ENCODE peak calls at places on chromosomes 12 and 14, in eight cellular contexts. J, L, X, M, H, N, K and W are unnamed samples.

GRCh38 chr12:76422878-76423438 is 74.7 kb upstream of the BBS10 start:
- DNase-seq in J (no peak), L (no peak), X (no peak), M (no peak), K (no peak), N (no peak), H (no peak), W (no peak)

GRCh38 chr14:24186831-24187537 is 1.6 kb downstream of the IPO4 start:
- DNase-seq in K (no peak), M (no peak), L (peak), H (no peak), X (no peak), N (no peak), J (no peak), W (no peak)

GRCh38 chr14:67557118-67557517 is 24.0 kb downstream of the PLEKHH1 start:
- DNase-seq in X (no peak), M (no peak), J (no peak), L (peak), H (no peak), N (no peak), K (no peak), W (no peak)

GRCh38 chr12:114163766-114164165 is 197.6 kb upstream of the RBM19 start:
- DNase-seq in H (no peak), L (no peak), K (no peak), X (no peak), M (no peak), J (peak), N (no peak), W (no peak)

GRCh38 chr12:30537228-30537627 is 158.4 kb downstream of the IPO8 start:
- DNase-seq in H (no peak), N (no peak), M (no peak), K (no peak), L (no peak), J (no peak), X (no peak), W (no peak)

GRCh38 chr12:95178136-95178535 is 39.1 kb downstream of the FGD6 start:
- DNase-seq in L (no peak), J (no peak), M (no peak), N (no peak), K (no peak), X (no peak), H (no peak), W (no peak)

GRCh38 chr12:120368789-120369475 is at the start of gene MSI1:
- DNase-seq in X (no peak), L (no peak), H (no peak), N (peak), J (no peak), K (no peak), M (no peak), W (no peak)

GRCh38 chr12:109475993-109476806 is 900 bp downstream of the KCTD10 start:
- DNase-seq in J (no peak), X (no peak), N (peak), L (no peak), H (no peak), K (no peak), M (no peak), W (no peak)

GRCh38 chr12:62724947-62725447 is 210.0 kb downstream of the PPM1H start:
- DNase-seq in K (no peak), J (peak), M (peak), H (no peak), X (no peak), L (no peak), N (peak), W (peak)

GRCh38 chr12:6426882-6427671 is 17.7 kb upstream of the CD27 start:
- DNase-seq in N (no peak), X (peak), L (peak), M (no peak), J (no peak), H (peak), K (no peak), W (no peak)

GRCh38 chr12:53252349-53252916 is 15.7 kb upstream of the ESPL1 start:
- DNase-seq in K (no peak), M (peak), X (no peak), N (no peak), L (no peak), J (no peak), H (no peak), W (no peak)

GRCh38 chr12:108815875-108816594 is 41.3 kb downstream of the SSH1 start:
- DNase-seq in N (no peak), H (no peak), M (no peak), X (no peak), K (no peak), J (no peak), L (no peak), W (no peak)

GRCh38 chr12:64968989-64969819 is 144.8 kb downstream of the TBC1D30 start:
- DNase-seq in M (no peak), K (no peak), H (no peak), L (no peak), N (peak), X (no peak), J (peak), W (no peak)